ENCODE peak calls at places on chromosomes 1 and 21, in six cellular contexts. B is epithelial cell of proximal tubule, Z is AG10803, H is cardiac fibroblast, M is GM10248, O is cardiac muscle cell. C is an unnamed sample.

GRCh38 chr21:16363563-16363962 is 633.8 kb downstream of the USP25 start:
- DNase-seq in Z (no peak), O (no peak), B (no peak), M (no peak), H (no peak), C (no peak)

GRCh38 chr1:6445062-6445763 is 20.6 kb downstream of the ESPN start:
- DNase-seq in Z (peak), H (peak), M (no peak), B (no peak), O (peak), C (no peak)

GRCh38 chr21:36610201-36610600 is 88.7 kb upstream of the SIM2 start:
- DNase-seq in H (peak), O (peak), B (no peak), M (no peak), Z (no peak), C (no peak)

GRCh38 chr1:25486602-25487001 is 55.9 kb downstream of the MACO1 start:
- DNase-seq in M (no peak), Z (peak), H (peak), B (no peak), O (peak), C (no peak)

GRCh38 chr1:3061981-3062615 is 6.9 kb upstream of the PRDM16 start:
- DNase-seq in B (no peak), Z (no peak), H (no peak), O (no peak), M (no peak), C (no peak)

GRCh38 chr1:226123591-226124471 is 61.3 kb downstream of the H3-3A start:
- DNase-seq in B (no peak), Z (no peak), H (peak), M (no peak), O (no peak), C (no peak)

GRCh38 chr1:33709780-33710713 is 153.8 kb upstream of the HMGB4 start:
- DNase-seq in H (peak), O (no peak), B (no peak), Z (peak), M (no peak), C (no peak)

GRCh38 chr1:33000427-33001026 is 35.9 kb upstream of the RNF19B start:
- DNase-seq in B (no peak), O (no peak), H (no peak), Z (no peak), M (no peak), C (no peak)

GRCh38 chr1:180433873-180434272 is 68.5 kb downstream of the ACBD6 start:
- DNase-seq in B (no peak), Z (no peak), M (no peak), H (no peak), O (no peak), C (no peak)

GRCh38 chr1:160681067-160681890 is 30.3 kb downstream of the CD48 start:
- DNase-seq in H (peak), B (no peak), Z (peak), M (peak), O (peak), C (peak)

GRCh38 chr1:31791131-31791858 is 24.5 kb downstream of the SPOCD1 start:
- DNase-seq in O (no peak), M (no peak), H (no peak), B (no peak), Z (no peak), C (no peak)

GRCh38 chr1:156652131-156652991 is 10.4 kb downstream of the BCAN start:
- DNase-seq in O (peak), H (peak), M (no peak), Z (peak), B (no peak), C (no peak)

GRCh38 chr21:26405735-26406361 is 167.2 kb downstream of the CYYR1 start:
- DNase-seq in O (peak), Z (peak), H (peak), M (no peak), B (peak), C (no peak)

GRCh38 chr1:71269823-71270222 is 189.0 kb upstream of the ZRANB2 start:
- DNase-seq in Z (peak), O (no peak), B (no peak), H (peak), M (no peak), C (no peak)

GRCh38 chr1:83857108-83857507 is 141.8 kb downstream of the TTLL7 start:
- DNase-seq in Z (peak), H (peak), B (no peak), O (peak), M (no peak), C (no peak)

GRCh38 chr1:226737819-226738420 is 1.2 kb downstream of the ITPKB start:
- DNase-seq in O (peak), H (peak), Z (peak), B (no peak), M (no peak), C (peak)

GRCh38 chr1:77465922-77466321 is 184.1 kb downstream of the AK5 start:
- DNase-seq in Z (no peak), H (no peak), B (no peak), O (no peak), M (no peak), C (no peak)

GRCh38 chr1:17239420-17239819 is 9.5 kb upstream of the PADI3 start:
- DNase-seq in O (peak), M (peak), Z (peak), H (peak), B (peak), C (peak)

GRCh38 chr1:185856482-185856881 is 122.3 kb downstream of the HMCN1 start:
- DNase-seq in H (no peak), M (no peak), B (no peak), Z (no peak), O (no peak), C (no peak)

DNA sequence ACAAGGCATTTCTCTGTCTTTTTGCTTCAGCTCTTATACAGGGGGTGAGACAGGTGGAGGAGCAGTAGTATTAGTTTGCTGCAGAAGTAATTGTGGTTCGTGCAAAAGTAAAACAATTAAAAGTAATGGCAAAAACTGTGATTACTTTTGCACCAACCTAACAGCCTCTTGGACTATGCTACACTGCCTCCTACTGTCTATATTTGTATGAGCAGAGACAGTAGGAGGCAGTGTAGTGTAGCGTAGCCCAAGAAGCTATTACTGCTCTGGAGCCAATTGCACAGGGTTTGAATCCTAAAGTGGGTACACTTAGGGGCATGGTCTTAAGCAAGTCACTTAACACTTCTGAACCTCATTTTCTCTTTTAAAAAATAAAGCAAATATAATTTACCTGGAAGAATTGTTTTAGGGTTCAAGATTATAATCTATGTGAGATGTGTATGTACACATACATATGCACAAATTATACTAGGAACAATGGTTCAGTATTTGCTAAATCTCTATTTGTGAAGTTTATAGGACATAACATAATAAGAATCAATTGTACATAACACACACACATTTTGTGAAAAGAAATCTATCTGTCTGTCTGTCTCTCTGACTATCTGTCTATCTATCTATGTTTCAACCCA is 103.8 kb downstream of the BRINP3 start:
- DNase-seq in M (peak), Z (no peak), B (no peak), O (peak), H (peak), C (peak)
- TF ChIP-seq CTCF in M (peak), Z (no peak), B (peak), O (peak), H (peak), C (peak)

DNA sequence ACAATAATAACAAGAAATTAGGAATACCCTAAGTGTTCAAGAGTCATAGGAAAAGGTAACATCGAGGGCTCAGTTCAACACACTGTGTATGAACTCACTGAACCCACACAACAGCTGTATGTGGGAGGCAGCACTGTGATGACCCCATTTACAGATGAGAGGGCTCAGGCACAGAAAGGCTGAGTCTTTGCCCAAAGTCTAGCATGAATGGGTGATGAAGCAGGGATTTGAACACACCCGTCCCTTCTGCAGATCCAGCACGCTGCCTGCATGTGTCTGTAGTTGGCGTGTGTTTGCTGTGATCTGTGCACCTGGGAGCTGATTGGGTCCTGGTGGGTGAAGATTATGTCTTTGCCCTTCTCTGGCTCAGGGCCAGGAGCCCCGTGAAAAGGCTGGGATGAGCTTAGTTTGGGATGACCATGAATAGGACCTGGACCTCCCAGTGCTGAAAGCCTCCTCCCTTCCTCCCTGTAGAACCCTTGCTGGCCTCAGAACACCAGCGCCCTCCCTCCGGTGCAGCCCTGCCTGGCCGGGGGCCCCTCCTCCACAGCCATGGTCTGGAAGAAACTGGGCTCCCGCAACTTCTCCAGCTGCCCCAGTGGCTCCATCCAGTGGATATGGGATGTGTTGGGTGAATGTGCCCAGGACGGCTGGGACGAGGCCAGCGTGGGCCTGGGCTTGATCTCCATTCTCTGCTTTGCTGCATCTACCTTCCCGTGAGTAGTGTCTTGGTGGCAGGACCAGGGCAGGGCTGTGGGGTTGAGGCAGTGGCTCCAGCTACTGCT is 5.2 kb downstream of the SLC66A1 start:
- DNase-seq in M (no peak), B (no peak), O (no peak), Z (no peak), H (no peak), C (no peak)
- TF ChIP-seq CTCF in M (no peak), B (no peak), O (no peak), Z (no peak), H (no peak), C (no peak)

DNA sequence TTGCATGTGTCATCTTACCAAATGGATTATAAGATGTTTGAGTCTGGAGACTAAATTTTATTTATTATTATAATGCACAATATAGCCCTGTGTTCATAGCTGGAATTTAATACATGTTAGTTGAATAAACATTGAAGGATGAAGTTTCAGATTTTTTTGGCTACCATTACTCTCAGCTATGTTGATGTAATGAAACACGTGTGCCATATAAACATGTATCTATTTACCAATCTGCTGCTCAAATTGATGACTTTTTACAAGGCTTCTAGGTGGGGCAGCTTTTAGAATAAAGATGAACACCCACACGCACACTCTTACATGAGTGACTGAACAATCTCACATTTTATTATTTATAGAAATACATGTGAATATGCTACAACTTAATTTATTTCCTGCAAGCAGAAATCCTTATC is 102.0 kb downstream of the RUNX1 start:
- DNase-seq in M (no peak), Z (no peak), O (no peak), B (no peak), H (no peak), C (no peak)
- TF ChIP-seq CTCF in M (no peak), Z (no peak), O (no peak), B (no peak), H (no peak), C (no peak)

DNA sequence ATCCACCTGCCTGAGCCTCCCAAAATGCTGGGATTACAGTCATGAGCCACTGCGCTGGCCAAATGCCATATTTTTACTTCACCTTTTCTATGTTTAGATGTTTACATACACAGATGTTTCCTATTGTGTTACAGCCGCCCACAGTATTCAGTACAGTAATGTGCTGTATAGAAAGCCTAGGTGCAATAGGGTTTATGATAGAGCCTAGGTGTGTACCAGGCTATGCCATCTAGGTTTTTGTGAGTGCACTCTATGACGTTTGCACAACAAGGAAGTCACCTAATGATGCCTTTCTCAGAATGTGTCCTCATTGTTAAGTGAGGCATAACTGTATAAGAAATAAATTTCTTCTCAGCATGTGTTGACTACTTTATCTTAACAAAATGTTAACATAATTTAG is 153.5 kb downstream of the CHRM3 start:
- DNase-seq in Z (no peak), B (no peak), H (no peak), M (no peak), O (no peak), C (no peak)
- TF ChIP-seq CTCF in Z (no peak), B (no peak), H (no peak), M (no peak), O (no peak), C (no peak)

DNA sequence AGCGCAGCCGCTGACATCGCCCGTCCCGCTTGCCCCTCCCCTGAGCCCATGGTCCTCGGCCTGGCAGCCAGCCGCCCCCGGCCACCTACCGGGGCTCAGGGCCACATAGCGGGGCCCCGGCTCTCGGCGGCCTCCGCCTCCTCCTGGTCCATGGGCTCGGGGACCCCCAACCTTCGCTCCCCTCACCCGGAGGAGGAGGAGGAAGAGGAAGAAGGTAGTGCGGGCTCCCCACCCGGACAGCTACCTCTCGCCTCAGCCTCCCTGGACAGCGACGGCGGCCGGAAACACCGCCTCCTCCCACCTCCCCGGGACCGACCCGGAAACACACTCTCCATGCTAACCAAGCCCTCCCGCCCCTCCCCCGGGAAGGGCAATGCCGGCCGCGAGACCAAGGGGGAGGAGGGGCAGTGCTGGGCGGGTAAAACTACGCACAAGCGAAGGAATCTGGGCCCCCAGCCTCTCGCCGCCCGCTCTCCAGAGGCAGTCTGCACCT is at the start of gene KIAA0319L:
- DNase-seq in B (peak), M (peak), Z (peak), H (peak), O (no peak), C (peak)
- TF ChIP-seq CTCF in B (no peak), M (no peak), Z (no peak), H (no peak), O (no peak), C (no peak)

GRCh38 chr21:45270306-45270821 is 17.3 kb downstream of the POFUT2 start:
- DNase-seq in H (peak), B (no peak), Z (peak), O (no peak), M (no peak), C (no peak)
- TF ChIP-seq CTCF in H (no peak), B (peak), Z (no peak), O (peak), M (no peak), C (no peak)

GRCh38 chr1:102562380-102562779 is 545.9 kb downstream of the COL11A1 start:
- DNase-seq in M (no peak), H (no peak), Z (no peak), O (no peak), B (no peak), C (no peak)

DNA sequence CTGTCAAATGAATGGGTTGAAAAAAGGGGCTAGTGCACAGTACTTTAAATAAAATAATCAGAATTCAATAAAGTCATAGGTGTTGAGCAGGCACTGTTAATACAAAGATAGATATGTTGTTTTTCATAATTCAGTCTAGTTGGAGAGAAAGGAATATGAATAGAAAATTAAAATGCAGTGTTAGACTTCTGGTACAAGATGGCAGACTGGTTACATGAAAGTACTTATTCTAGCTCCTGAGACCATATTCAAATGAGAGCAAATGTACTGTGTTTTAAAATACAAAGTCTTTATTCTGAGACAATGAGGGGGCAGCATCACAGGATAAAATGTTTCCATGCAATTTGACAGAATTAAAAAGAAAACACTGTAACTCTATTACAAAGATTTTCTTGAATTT is 542.1 kb downstream of the COL11A1 start:
- DNase-seq in B (no peak), H (no peak), O (no peak), M (no peak), Z (no peak), C (no peak)
- TF ChIP-seq CTCF in B (no peak), H (no peak), O (no peak), M (no peak), Z (no peak), C (no peak)

DNA sequence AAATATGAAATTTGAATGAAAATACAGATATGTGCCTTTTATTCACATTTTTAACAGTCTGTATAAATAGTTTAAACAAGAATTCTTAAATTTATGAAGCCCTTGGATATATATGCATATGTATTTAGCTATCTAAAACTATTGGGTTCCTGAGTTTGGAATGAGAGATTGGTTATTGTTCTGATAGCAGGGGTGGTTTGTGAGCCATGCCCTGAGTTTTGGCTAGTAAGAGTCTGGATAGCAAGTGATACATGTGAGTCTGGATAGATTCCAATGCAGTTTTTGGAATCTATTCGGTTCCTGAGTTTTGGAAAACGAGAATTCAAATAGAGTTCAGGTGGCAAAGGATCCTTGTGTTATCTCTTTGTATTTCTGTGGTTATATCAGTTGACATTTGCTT is 2.8 kb downstream of the MAN1A2 start:
- DNase-seq in O (peak), B (no peak), Z (peak), M (no peak), H (no peak), C (no peak)
- TF ChIP-seq CTCF in O (no peak), B (no peak), Z (no peak), M (no peak), H (no peak), C (no peak)